ENCODE peak calls at places on chromosomes 13 and 19, in seven cellular contexts. One of them, this sample, is unnamed.

GRCh38 chr19:54190942-54191670 is at the start of gene TSEN34:
- DNase-seq in NCI-H1092: peak
- DNase-seq in cardiac muscle cell: peak
- DNase-seq in activated CD8-positive, alpha-beta memory T cell treated with anti-CD3 and anti-CD28 coated beads, Interleukin-2, amount 50 U/mL, for 4 hours: peak
- DNase-seq in left lung: peak
- DNase-seq in stimulated activated CD8-positive, alpha-beta memory T cell treated with anti-CD3 and anti-CD28 coated beads, Interleukin-2, amount 100 ng/mL, for 1 hour: peak
- DNase-seq in glutamatergic neuron: peak
- DNase-seq in this sample: peak

GRCh38 chr19:10706990-10707389 is 5.8 kb downstream of the QTRT1 start:
- DNase-seq in cardiac muscle cell: no peak
- DNase-seq in glutamatergic neuron: no peak
- DNase-seq in left lung: no peak
- DNase-seq in activated CD8-positive, alpha-beta memory T cell treated with anti-CD3 and anti-CD28 coated beads, Interleukin-2, amount 50 U/mL, for 4 hours: no peak
- DNase-seq in stimulated activated CD8-positive, alpha-beta memory T cell treated with anti-CD3 and anti-CD28 coated beads, Interleukin-2, amount 100 ng/mL, for 1 hour: no peak
- DNase-seq in NCI-H1092: no peak
- DNase-seq in this sample: no peak

GRCh38 chr19:42422576-42423461 is 4.4 kb downstream of the LIPE start:
- DNase-seq in cardiac muscle cell: peak
- DNase-seq in glutamatergic neuron: peak
- DNase-seq in activated CD8-positive, alpha-beta memory T cell treated with anti-CD3 and anti-CD28 coated beads, Interleukin-2, amount 50 U/mL, for 4 hours: peak
- DNase-seq in stimulated activated CD8-positive, alpha-beta memory T cell treated with anti-CD3 and anti-CD28 coated beads, Interleukin-2, amount 100 ng/mL, for 1 hour: no peak
- DNase-seq in NCI-H1092: no peak
- DNase-seq in left lung: no peak
- DNase-seq in this sample: no peak

GRCh38 chr19:17555929-17556813 is 722 bp downstream of the COLGALT1 start:
- DNase-seq in NCI-H1092: no peak
- DNase-seq in left lung: peak
- DNase-seq in glutamatergic neuron: peak
- DNase-seq in stimulated activated CD8-positive, alpha-beta memory T cell treated with anti-CD3 and anti-CD28 coated beads, Interleukin-2, amount 100 ng/mL, for 1 hour: no peak
- DNase-seq in cardiac muscle cell: peak
- DNase-seq in activated CD8-positive, alpha-beta memory T cell treated with anti-CD3 and anti-CD28 coated beads, Interleukin-2, amount 50 U/mL, for 4 hours: no peak
- DNase-seq in this sample: peak

GRCh38 chr19:7069904-7070226 is 362 bp downstream of the ZNF557 start:
- DNase-seq in left lung: no peak
- DNase-seq in cardiac muscle cell: no peak
- DNase-seq in activated CD8-positive, alpha-beta memory T cell treated with anti-CD3 and anti-CD28 coated beads, Interleukin-2, amount 50 U/mL, for 4 hours: no peak
- DNase-seq in NCI-H1092: no peak
- DNase-seq in stimulated activated CD8-positive, alpha-beta memory T cell treated with anti-CD3 and anti-CD28 coated beads, Interleukin-2, amount 100 ng/mL, for 1 hour: no peak
- DNase-seq in glutamatergic neuron: no peak
- DNase-seq in this sample: no peak

GRCh38 chr13:45206340-45206739 is 5.5 kb upstream of the KCTD4 start:
- DNase-seq in NCI-H1092: no peak
- DNase-seq in stimulated activated CD8-positive, alpha-beta memory T cell treated with anti-CD3 and anti-CD28 coated beads, Interleukin-2, amount 100 ng/mL, for 1 hour: no peak
- DNase-seq in activated CD8-positive, alpha-beta memory T cell treated with anti-CD3 and anti-CD28 coated beads, Interleukin-2, amount 50 U/mL, for 4 hours: no peak
- DNase-seq in left lung: no peak
- DNase-seq in cardiac muscle cell: no peak
- DNase-seq in glutamatergic neuron: no peak
- DNase-seq in this sample: no peak

GRCh38 chr13:49410006-49410405 is 33.9 kb downstream of the CAB39L start:
- DNase-seq in cardiac muscle cell: no peak
- DNase-seq in NCI-H1092: no peak
- DNase-seq in stimulated activated CD8-positive, alpha-beta memory T cell treated with anti-CD3 and anti-CD28 coated beads, Interleukin-2, amount 100 ng/mL, for 1 hour: no peak
- DNase-seq in glutamatergic neuron: no peak
- DNase-seq in left lung: no peak
- DNase-seq in activated CD8-positive, alpha-beta memory T cell treated with anti-CD3 and anti-CD28 coated beads, Interleukin-2, amount 50 U/mL, for 4 hours: no peak
- DNase-seq in this sample: no peak

GRCh38 chr13:79522583-79522982 is 41.6 kb downstream of the NDFIP2 start:
- DNase-seq in stimulated activated CD8-positive, alpha-beta memory T cell treated with anti-CD3 and anti-CD28 coated beads, Interleukin-2, amount 100 ng/mL, for 1 hour: no peak
- DNase-seq in glutamatergic neuron: no peak
- DNase-seq in NCI-H1092: no peak
- DNase-seq in left lung: no peak
- DNase-seq in cardiac muscle cell: no peak
- DNase-seq in activated CD8-positive, alpha-beta memory T cell treated with anti-CD3 and anti-CD28 coated beads, Interleukin-2, amount 50 U/mL, for 4 hours: no peak
- DNase-seq in this sample: no peak

GRCh38 chr19:31461814-31462539 is 112.7 kb upstream of the TSHZ3 start:
- DNase-seq in glutamatergic neuron: no peak
- DNase-seq in cardiac muscle cell: no peak
- DNase-seq in left lung: no peak
- DNase-seq in NCI-H1092: no peak
- DNase-seq in stimulated activated CD8-positive, alpha-beta memory T cell treated with anti-CD3 and anti-CD28 coated beads, Interleukin-2, amount 100 ng/mL, for 1 hour: no peak
- DNase-seq in activated CD8-positive, alpha-beta memory T cell treated with anti-CD3 and anti-CD28 coated beads, Interleukin-2, amount 50 U/mL, for 4 hours: no peak
- DNase-seq in this sample: no peak

GRCh38 chr13:81686877-81687276 is 1346.0 kb upstream of the SPRY2 start:
- DNase-seq in cardiac muscle cell: peak
- DNase-seq in NCI-H1092: peak
- DNase-seq in stimulated activated CD8-positive, alpha-beta memory T cell treated with anti-CD3 and anti-CD28 coated beads, Interleukin-2, amount 100 ng/mL, for 1 hour: no peak
- DNase-seq in activated CD8-positive, alpha-beta memory T cell treated with anti-CD3 and anti-CD28 coated beads, Interleukin-2, amount 50 U/mL, for 4 hours: no peak
- DNase-seq in left lung: no peak
- DNase-seq in glutamatergic neuron: no peak
- DNase-seq in this sample: no peak

GRCh38 chr19:49691243-49692101 is 556 bp downstream of the CPT1C start:
- DNase-seq in stimulated activated CD8-positive, alpha-beta memory T cell treated with anti-CD3 and anti-CD28 coated beads, Interleukin-2, amount 100 ng/mL, for 1 hour: no peak
- DNase-seq in activated CD8-positive, alpha-beta memory T cell treated with anti-CD3 and anti-CD28 coated beads, Interleukin-2, amount 50 U/mL, for 4 hours: no peak
- DNase-seq in left lung: no peak
- DNase-seq in cardiac muscle cell: peak
- DNase-seq in glutamatergic neuron: peak
- DNase-seq in NCI-H1092: peak
- DNase-seq in this sample: peak

GRCh38 chr13:98142427-98143156 is at the start of gene FARP1:
- DNase-seq in cardiac muscle cell: peak
- DNase-seq in glutamatergic neuron: peak
- DNase-seq in activated CD8-positive, alpha-beta memory T cell treated with anti-CD3 and anti-CD28 coated beads, Interleukin-2, amount 50 U/mL, for 4 hours: no peak
- DNase-seq in NCI-H1092: peak
- DNase-seq in stimulated activated CD8-positive, alpha-beta memory T cell treated with anti-CD3 and anti-CD28 coated beads, Interleukin-2, amount 100 ng/mL, for 1 hour: no peak
- DNase-seq in left lung: peak
- DNase-seq in this sample: peak

GRCh38 chr13:113291997-113292862 is 4.8 kb upstream of the LAMP1 start:
- DNase-seq in left lung: peak
- DNase-seq in activated CD8-positive, alpha-beta memory T cell treated with anti-CD3 and anti-CD28 coated beads, Interleukin-2, amount 50 U/mL, for 4 hours: peak
- DNase-seq in glutamatergic neuron: no peak
- DNase-seq in NCI-H1092: no peak
- DNase-seq in stimulated activated CD8-positive, alpha-beta memory T cell treated with anti-CD3 and anti-CD28 coated beads, Interleukin-2, amount 100 ng/mL, for 1 hour: no peak
- DNase-seq in cardiac muscle cell: peak
- DNase-seq in this sample: peak

GRCh38 chr13:42561752-42562467 is 12.0 kb upstream of the TNFSF11 start:
- DNase-seq in activated CD8-positive, alpha-beta memory T cell treated with anti-CD3 and anti-CD28 coated beads, Interleukin-2, amount 50 U/mL, for 4 hours: no peak
- DNase-seq in NCI-H1092: no peak
- DNase-seq in left lung: no peak
- DNase-seq in glutamatergic neuron: no peak
- DNase-seq in stimulated activated CD8-positive, alpha-beta memory T cell treated with anti-CD3 and anti-CD28 coated beads, Interleukin-2, amount 100 ng/mL, for 1 hour: no peak
- DNase-seq in cardiac muscle cell: no peak
- DNase-seq in this sample: no peak

GRCh38 chr19:7294571-7295212 is 478 bp upstream of the INSR start:
- DNase-seq in glutamatergic neuron: peak
- DNase-seq in NCI-H1092: peak
- DNase-seq in activated CD8-positive, alpha-beta memory T cell treated with anti-CD3 and anti-CD28 coated beads, Interleukin-2, amount 50 U/mL, for 4 hours: no peak
- DNase-seq in stimulated activated CD8-positive, alpha-beta memory T cell treated with anti-CD3 and anti-CD28 coated beads, Interleukin-2, amount 100 ng/mL, for 1 hour: no peak
- DNase-seq in cardiac muscle cell: peak
- DNase-seq in left lung: peak
- DNase-seq in this sample: peak

GRCh38 chr19:32224371-32225244 is 120.8 kb upstream of the ZNF507 start:
- DNase-seq in stimulated activated CD8-positive, alpha-beta memory T cell treated with anti-CD3 and anti-CD28 coated beads, Interleukin-2, amount 100 ng/mL, for 1 hour: peak
- DNase-seq in cardiac muscle cell: peak
- DNase-seq in glutamatergic neuron: peak
- DNase-seq in activated CD8-positive, alpha-beta memory T cell treated with anti-CD3 and anti-CD28 coated beads, Interleukin-2, amount 50 U/mL, for 4 hours: peak
- DNase-seq in left lung: peak
- DNase-seq in NCI-H1092: no peak
- DNase-seq in this sample: peak

GRCh38 chr19:5128251-5128931 is 159.5 kb downstream of the KDM4B start:
- DNase-seq in activated CD8-positive, alpha-beta memory T cell treated with anti-CD3 and anti-CD28 coated beads, Interleukin-2, amount 50 U/mL, for 4 hours: no peak
- DNase-seq in left lung: no peak
- DNase-seq in cardiac muscle cell: peak
- DNase-seq in stimulated activated CD8-positive, alpha-beta memory T cell treated with anti-CD3 and anti-CD28 coated beads, Interleukin-2, amount 100 ng/mL, for 1 hour: no peak
- DNase-seq in NCI-H1092: no peak
- DNase-seq in glutamatergic neuron: no peak
- DNase-seq in this sample: peak

GRCh38 chr19:57317503-57317902 is 2.8 kb upstream of the ZNF543 start:
- DNase-seq in glutamatergic neuron: peak
- DNase-seq in stimulated activated CD8-positive, alpha-beta memory T cell treated with anti-CD3 and anti-CD28 coated beads, Interleukin-2, amount 100 ng/mL, for 1 hour: no peak
- DNase-seq in NCI-H1092: no peak
- DNase-seq in left lung: peak
- DNase-seq in cardiac muscle cell: no peak
- DNase-seq in activated CD8-positive, alpha-beta memory T cell treated with anti-CD3 and anti-CD28 coated beads, Interleukin-2, amount 50 U/mL, for 4 hours: no peak
- DNase-seq in this sample: no peak

GRCh38 chr13:21909331-21909730 is 238.5 kb downstream of the FGF9 start:
- DNase-seq in cardiac muscle cell: no peak
- DNase-seq in left lung: no peak
- DNase-seq in NCI-H1092: no peak
- DNase-seq in activated CD8-positive, alpha-beta memory T cell treated with anti-CD3 and anti-CD28 coated beads, Interleukin-2, amount 50 U/mL, for 4 hours: no peak
- DNase-seq in stimulated activated CD8-positive, alpha-beta memory T cell treated with anti-CD3 and anti-CD28 coated beads, Interleukin-2, amount 100 ng/mL, for 1 hour: no peak
- DNase-seq in glutamatergic neuron: no peak
- DNase-seq in this sample: no peak

GRCh38 chr13:44337581-44337980 is 36.0 kb upstream of the SERP2 start:
- DNase-seq in cardiac muscle cell: no peak
- DNase-seq in left lung: no peak
- DNase-seq in activated CD8-positive, alpha-beta memory T cell treated with anti-CD3 and anti-CD28 coated beads, Interleukin-2, amount 50 U/mL, for 4 hours: no peak
- DNase-seq in glutamatergic neuron: no peak
- DNase-seq in stimulated activated CD8-positive, alpha-beta memory T cell treated with anti-CD3 and anti-CD28 coated beads, Interleukin-2, amount 100 ng/mL, for 1 hour: no peak
- DNase-seq in NCI-H1092: no peak
- DNase-seq in this sample: no peak

GRCh38 chr19:41945135-41945766 is 13.9 kb downstream of the RABAC1 start:
- DNase-seq in activated CD8-positive, alpha-beta memory T cell treated with anti-CD3 and anti-CD28 coated beads, Interleukin-2, amount 50 U/mL, for 4 hours: peak
- DNase-seq in cardiac muscle cell: no peak
- DNase-seq in left lung: no peak
- DNase-seq in stimulated activated CD8-positive, alpha-beta memory T cell treated with anti-CD3 and anti-CD28 coated beads, Interleukin-2, amount 100 ng/mL, for 1 hour: peak
- DNase-seq in NCI-H1092: no peak
- DNase-seq in glutamatergic neuron: no peak
- DNase-seq in this sample: no peak

GRCh38 chr19:9407827-9408226 is 27.5 kb downstream of the ZNF266 start:
- DNase-seq in activated CD8-positive, alpha-beta memory T cell treated with anti-CD3 and anti-CD28 coated beads, Interleukin-2, amount 50 U/mL, for 4 hours: no peak
- DNase-seq in NCI-H1092: no peak
- DNase-seq in glutamatergic neuron: no peak
- DNase-seq in left lung: no peak
- DNase-seq in cardiac muscle cell: no peak
- DNase-seq in stimulated activated CD8-positive, alpha-beta memory T cell treated with anti-CD3 and anti-CD28 coated beads, Interleukin-2, amount 100 ng/mL, for 1 hour: no peak
- DNase-seq in this sample: no peak

GRCh38 chr13:22757530-22758120 is 423.2 kb upstream of the SGCG start:
- DNase-seq in glutamatergic neuron: no peak
- DNase-seq in stimulated activated CD8-positive, alpha-beta memory T cell treated with anti-CD3 and anti-CD28 coated beads, Interleukin-2, amount 100 ng/mL, for 1 hour: no peak
- DNase-seq in cardiac muscle cell: peak
- DNase-seq in left lung: no peak
- DNase-seq in activated CD8-positive, alpha-beta memory T cell treated with anti-CD3 and anti-CD28 coated beads, Interleukin-2, amount 50 U/mL, for 4 hours: no peak
- DNase-seq in NCI-H1092: no peak
- DNase-seq in this sample: no peak

GRCh38 chr13:49539313-49539712 is 43.6 kb downstream of the PHF11 start:
- DNase-seq in stimulated activated CD8-positive, alpha-beta memory T cell treated with anti-CD3 and anti-CD28 coated beads, Interleukin-2, amount 100 ng/mL, for 1 hour: no peak
- DNase-seq in NCI-H1092: no peak
- DNase-seq in activated CD8-positive, alpha-beta memory T cell treated with anti-CD3 and anti-CD28 coated beads, Interleukin-2, amount 50 U/mL, for 4 hours: no peak
- DNase-seq in glutamatergic neuron: no peak
- DNase-seq in cardiac muscle cell: no peak
- DNase-seq in left lung: no peak
- DNase-seq in this sample: no peak

GRCh38 chr19:29277107-29277506 is 64.2 kb upstream of the UQCRFS1 start:
- DNase-seq in activated CD8-positive, alpha-beta memory T cell treated with anti-CD3 and anti-CD28 coated beads, Interleukin-2, amount 50 U/mL, for 4 hours: peak
- DNase-seq in NCI-H1092: no peak
- DNase-seq in cardiac muscle cell: peak
- DNase-seq in glutamatergic neuron: no peak
- DNase-seq in left lung: no peak
- DNase-seq in stimulated activated CD8-positive, alpha-beta memory T cell treated with anti-CD3 and anti-CD28 coated beads, Interleukin-2, amount 100 ng/mL, for 1 hour: peak
- DNase-seq in this sample: no peak

GRCh38 chr13:113078895-113079720 is 26.5 kb upstream of the F7 start:
- DNase-seq in left lung: peak
- DNase-seq in activated CD8-positive, alpha-beta memory T cell treated with anti-CD3 and anti-CD28 coated beads, Interleukin-2, amount 50 U/mL, for 4 hours: no peak
- DNase-seq in glutamatergic neuron: peak
- DNase-seq in NCI-H1092: peak
- DNase-seq in cardiac muscle cell: no peak
- DNase-seq in stimulated activated CD8-positive, alpha-beta memory T cell treated with anti-CD3 and anti-CD28 coated beads, Interleukin-2, amount 100 ng/mL, for 1 hour: no peak
- DNase-seq in this sample: no peak

GRCh38 chr19:43687660-43687997 is 17.7 kb upstream of the PLAUR start:
- DNase-seq in left lung: no peak
- DNase-seq in activated CD8-positive, alpha-beta memory T cell treated with anti-CD3 and anti-CD28 coated beads, Interleukin-2, amount 50 U/mL, for 4 hours: no peak
- DNase-seq in stimulated activated CD8-positive, alpha-beta memory T cell treated with anti-CD3 and anti-CD28 coated beads, Interleukin-2, amount 100 ng/mL, for 1 hour: no peak
- DNase-seq in NCI-H1092: no peak
- DNase-seq in glutamatergic neuron: no peak
- DNase-seq in cardiac muscle cell: no peak
- DNase-seq in this sample: no peak

GRCh38 chr13:29595380-29596063 is at the start of gene SLC7A1:
- DNase-seq in glutamatergic neuron: peak
- DNase-seq in left lung: peak
- DNase-seq in stimulated activated CD8-positive, alpha-beta memory T cell treated with anti-CD3 and anti-CD28 coated beads, Interleukin-2, amount 100 ng/mL, for 1 hour: peak
- DNase-seq in cardiac muscle cell: peak
- DNase-seq in NCI-H1092: peak
- DNase-seq in activated CD8-positive, alpha-beta memory T cell treated with anti-CD3 and anti-CD28 coated beads, Interleukin-2, amount 50 U/mL, for 4 hours: peak
- DNase-seq in this sample: peak

GRCh38 chr19:8609210-8610040 is 1.1 kb downstream of the ADAMTS10 start:
- DNase-seq in NCI-H1092: no peak
- DNase-seq in stimulated activated CD8-positive, alpha-beta memory T cell treated with anti-CD3 and anti-CD28 coated beads, Interleukin-2, amount 100 ng/mL, for 1 hour: no peak
- DNase-seq in glutamatergic neuron: peak
- DNase-seq in activated CD8-positive, alpha-beta memory T cell treated with anti-CD3 and anti-CD28 coated beads, Interleukin-2, amount 50 U/mL, for 4 hours: no peak
- DNase-seq in left lung: peak
- DNase-seq in cardiac muscle cell: peak
- DNase-seq in this sample: peak

GRCh38 chr19:8877854-8878705 is 45.9 kb downstream of the MBD3L1 start:
- DNase-seq in left lung: no peak
- DNase-seq in activated CD8-positive, alpha-beta memory T cell treated with anti-CD3 and anti-CD28 coated beads, Interleukin-2, amount 50 U/mL, for 4 hours: no peak
- DNase-seq in stimulated activated CD8-positive, alpha-beta memory T cell treated with anti-CD3 and anti-CD28 coated beads, Interleukin-2, amount 100 ng/mL, for 1 hour: no peak
- DNase-seq in cardiac muscle cell: no peak
- DNase-seq in glutamatergic neuron: no peak
- DNase-seq in NCI-H1092: no peak
- DNase-seq in this sample: no peak

GRCh38 chr19:38079926-38080380 is 144.1 kb downstream of the DPF1 start:
- DNase-seq in NCI-H1092: peak
- DNase-seq in cardiac muscle cell: no peak
- DNase-seq in activated CD8-positive, alpha-beta memory T cell treated with anti-CD3 and anti-CD28 coated beads, Interleukin-2, amount 50 U/mL, for 4 hours: no peak
- DNase-seq in left lung: no peak
- DNase-seq in glutamatergic neuron: no peak
- DNase-seq in stimulated activated CD8-positive, alpha-beta memory T cell treated with anti-CD3 and anti-CD28 coated beads, Interleukin-2, amount 100 ng/mL, for 1 hour: no peak
- DNase-seq in this sample: no peak